ENCODE peak calls at places on chromosomes 1 and 21, in seven cellular contexts. One of them, this sample, is unnamed.
A peak's percentile ranks its signal among the peaks of the same experiment; 100 is the strongest.

GRCh38 chr1:226884116-226884515 is 13.7 kb downstream of the PSEN2 start:
- DNase-seq in heart right ventricle: no peak
- DNase-seq in endothelial cell: no peak
- DNase-seq in transverse colon: no peak
- DNase-seq in fibroblast of mammary gland: no peak
- DNase-seq in GM13977: no peak
- DNase-seq in B cell: no peak
- DNase-seq in this sample: no peak

GRCh38 chr1:197675475-197676324 is 99.6 kb downstream of the DENND1B start:
- DNase-seq in heart right ventricle: peak; percentile 6
- DNase-seq in endothelial cell: no peak
- DNase-seq in transverse colon: peak; percentile 11
- DNase-seq in fibroblast of mammary gland: peak; percentile 63
- DNase-seq in GM13977: no peak
- DNase-seq in B cell: no peak
- DNase-seq in this sample: no peak

GRCh38 chr1:94560333-94560732 is 18.8 kb upstream of the F3 start:
- DNase-seq in heart right ventricle: no peak
- DNase-seq in endothelial cell: no peak
- DNase-seq in transverse colon: no peak
- DNase-seq in fibroblast of mammary gland: no peak
- DNase-seq in GM13977: no peak
- DNase-seq in B cell: no peak
- DNase-seq in this sample: no peak

GRCh38 chr1:22184892-22185612 is 42.2 kb upstream of the WNT4 start:
- DNase-seq in heart right ventricle: no peak
- DNase-seq in endothelial cell: peak; percentile 45
- DNase-seq in transverse colon: peak; percentile 10
- DNase-seq in fibroblast of mammary gland: no peak
- DNase-seq in GM13977: no peak
- DNase-seq in B cell: no peak
- DNase-seq in this sample: no peak

GRCh38 chr21:31340499-31340898 is 3.6 kb downstream of the TIAM1 start:
- DNase-seq in heart right ventricle: no peak
- DNase-seq in endothelial cell: no peak
- DNase-seq in transverse colon: no peak
- DNase-seq in fibroblast of mammary gland: no peak
- DNase-seq in GM13977: no peak
- DNase-seq in B cell: no peak
- DNase-seq in this sample: no peak

GRCh38 chr1:9449106-9449627 is 90.1 kb upstream of the SLC25A33 start:
- DNase-seq in heart right ventricle: peak; percentile 48
- DNase-seq in endothelial cell: no peak
- DNase-seq in transverse colon: no peak
- DNase-seq in fibroblast of mammary gland: peak; percentile 34
- DNase-seq in GM13977: no peak
- DNase-seq in B cell: no peak
- DNase-seq in this sample: no peak

GRCh38 chr1:77929806-77930205 is 41.4 kb downstream of the NEXN start:
- DNase-seq in heart right ventricle: no peak
- DNase-seq in endothelial cell: no peak
- DNase-seq in transverse colon: no peak
- DNase-seq in fibroblast of mammary gland: no peak
- DNase-seq in GM13977: no peak
- DNase-seq in B cell: no peak
- DNase-seq in this sample: no peak

GRCh38 chr1:84742653-84743052 is 52.4 kb upstream of the SSX2IP start:
- DNase-seq in heart right ventricle: no peak
- DNase-seq in endothelial cell: no peak
- DNase-seq in transverse colon: no peak
- DNase-seq in fibroblast of mammary gland: peak; percentile 51
- DNase-seq in GM13977: no peak
- DNase-seq in B cell: no peak
- DNase-seq in this sample: no peak

GRCh38 chr1:232382671-232383070 is 247.3 kb downstream of the SIPA1L2 start:
- DNase-seq in heart right ventricle: no peak
- DNase-seq in endothelial cell: no peak
- DNase-seq in transverse colon: no peak
- DNase-seq in fibroblast of mammary gland: peak; percentile 28
- DNase-seq in GM13977: no peak
- DNase-seq in B cell: no peak
- DNase-seq in this sample: no peak

GRCh38 chr1:87327362-87328120 is 1.1 kb upstream of the LMO4 start:
- DNase-seq in heart right ventricle: no peak
- DNase-seq in endothelial cell: no peak
- DNase-seq in transverse colon: no peak
- DNase-seq in fibroblast of mammary gland: peak; percentile 18
- DNase-seq in GM13977: no peak
- DNase-seq in B cell: no peak
- DNase-seq in this sample: no peak

GRCh38 chr1:17895986-17896385 is 140.9 kb downstream of the ACTL8 start:
- DNase-seq in heart right ventricle: no peak
- DNase-seq in endothelial cell: no peak
- DNase-seq in transverse colon: no peak
- DNase-seq in fibroblast of mammary gland: no peak
- DNase-seq in GM13977: no peak
- DNase-seq in B cell: no peak
- DNase-seq in this sample: no peak

GRCh38 chr1:15347182-15347581 is 62.5 kb upstream of the EFHD2 start:
- DNase-seq in heart right ventricle: no peak
- DNase-seq in endothelial cell: no peak
- DNase-seq in transverse colon: no peak
- DNase-seq in fibroblast of mammary gland: no peak
- DNase-seq in GM13977: no peak
- DNase-seq in B cell: no peak
- DNase-seq in this sample: no peak

GRCh38 chr1:175000697-175001187 is 995 bp downstream of the CACYBP start:
- DNase-seq in heart right ventricle: no peak
- DNase-seq in endothelial cell: no peak
- DNase-seq in transverse colon: no peak
- DNase-seq in fibroblast of mammary gland: peak; percentile 41
- DNase-seq in GM13977: no peak
- DNase-seq in B cell: no peak
- DNase-seq in this sample: no peak

GRCh38 chr1:115432061-115432460 is 94.0 kb upstream of the NGF start:
- DNase-seq in heart right ventricle: no peak
- DNase-seq in endothelial cell: no peak
- DNase-seq in transverse colon: no peak
- DNase-seq in fibroblast of mammary gland: peak; percentile 78
- DNase-seq in GM13977: no peak
- DNase-seq in B cell: no peak
- DNase-seq in this sample: no peak

GRCh38 chr1:22104074-22104473 is 38.8 kb downstream of the WNT4 start:
- DNase-seq in heart right ventricle: no peak
- DNase-seq in endothelial cell: no peak
- DNase-seq in transverse colon: no peak
- DNase-seq in fibroblast of mammary gland: no peak
- DNase-seq in GM13977: no peak
- DNase-seq in B cell: no peak
- DNase-seq in this sample: no peak

GRCh38 chr1:211944733-211945500 is 90.4 kb downstream of the INTS7 start:
- DNase-seq in heart right ventricle: peak; percentile 19
- DNase-seq in endothelial cell: peak; percentile 30
- DNase-seq in transverse colon: peak; percentile 74
- DNase-seq in fibroblast of mammary gland: peak; percentile 43
- DNase-seq in GM13977: no peak
- DNase-seq in B cell: no peak
- DNase-seq in this sample: no peak

GRCh38 chr1:232226197-232226681 is 403.7 kb downstream of the SIPA1L2 start:
- DNase-seq in heart right ventricle: no peak
- DNase-seq in endothelial cell: peak; percentile 5
- DNase-seq in transverse colon: no peak
- DNase-seq in fibroblast of mammary gland: peak; percentile 56
- DNase-seq in GM13977: no peak
- DNase-seq in B cell: no peak
- DNase-seq in this sample: no peak

GRCh38 chr1:159071970-159072582 is 4.5 kb downstream of the AIM2 start:
- DNase-seq in heart right ventricle: no peak
- DNase-seq in endothelial cell: peak; percentile 20
- DNase-seq in transverse colon: no peak
- DNase-seq in fibroblast of mammary gland: peak; percentile 83
- DNase-seq in GM13977: peak; percentile 20
- DNase-seq in B cell: peak; percentile 56
- DNase-seq in this sample: no peak

GRCh38 chr1:167526659-167527383 is 8.5 kb upstream of the CD247 start:
- DNase-seq in heart right ventricle: no peak
- DNase-seq in endothelial cell: no peak
- DNase-seq in transverse colon: no peak
- DNase-seq in fibroblast of mammary gland: no peak
- DNase-seq in GM13977: no peak
- DNase-seq in B cell: no peak
- DNase-seq in this sample: no peak

GRCh38 chr1:167460836-167461235 is 57.5 kb downstream of the CD247 start:
- DNase-seq in heart right ventricle: no peak
- DNase-seq in endothelial cell: no peak
- DNase-seq in transverse colon: no peak
- DNase-seq in fibroblast of mammary gland: no peak
- DNase-seq in GM13977: no peak
- DNase-seq in B cell: no peak
- DNase-seq in this sample: peak; percentile 57

GRCh38 chr1:2589331-2590232 is 3.0 kb downstream of the PRXL2B start:
- DNase-seq in heart right ventricle: no peak
- DNase-seq in endothelial cell: no peak
- DNase-seq in transverse colon: no peak
- DNase-seq in fibroblast of mammary gland: no peak
- DNase-seq in GM13977: no peak
- DNase-seq in B cell: no peak
- DNase-seq in this sample: no peak

GRCh38 chr1:211705439-211706205 is 30.2 kb upstream of the NEK2 start:
- DNase-seq in heart right ventricle: no peak
- DNase-seq in endothelial cell: no peak
- DNase-seq in transverse colon: no peak
- DNase-seq in fibroblast of mammary gland: no peak
- DNase-seq in GM13977: no peak
- DNase-seq in B cell: no peak
- DNase-seq in this sample: no peak

GRCh38 chr21:42309753-42310213 is 5.4 kb downstream of the TFF3 start:
- DNase-seq in heart right ventricle: peak; percentile 37
- DNase-seq in endothelial cell: peak; percentile 79
- DNase-seq in transverse colon: peak; percentile 80
- DNase-seq in fibroblast of mammary gland: peak; percentile 12
- DNase-seq in GM13977: peak; percentile 88
- DNase-seq in B cell: peak; percentile 75
- DNase-seq in this sample: no peak

GRCh38 chr1:156874572-156874971 is 13.9 kb downstream of the NTRK1 start:
- DNase-seq in heart right ventricle: no peak
- DNase-seq in endothelial cell: no peak
- DNase-seq in transverse colon: no peak
- DNase-seq in fibroblast of mammary gland: no peak
- DNase-seq in GM13977: no peak
- DNase-seq in B cell: no peak
- DNase-seq in this sample: no peak

GRCh38 chr1:156875067-156875615 is 14.5 kb downstream of the NTRK1 start:
- DNase-seq in heart right ventricle: no peak
- DNase-seq in endothelial cell: no peak
- DNase-seq in transverse colon: no peak
- DNase-seq in fibroblast of mammary gland: no peak
- DNase-seq in GM13977: no peak
- DNase-seq in B cell: no peak
- DNase-seq in this sample: no peak

GRCh38 chr1:156877433-156877832 is 16.1 kb upstream of the PEAR1 start:
- DNase-seq in heart right ventricle: no peak
- DNase-seq in endothelial cell: no peak
- DNase-seq in transverse colon: no peak
- DNase-seq in fibroblast of mammary gland: no peak
- DNase-seq in GM13977: no peak
- DNase-seq in B cell: no peak
- DNase-seq in this sample: no peak

GRCh38 chr1:156874142-156874541 is 13.5 kb downstream of the NTRK1 start:
- DNase-seq in heart right ventricle: no peak
- DNase-seq in endothelial cell: no peak
- DNase-seq in transverse colon: no peak
- DNase-seq in fibroblast of mammary gland: no peak
- DNase-seq in GM13977: no peak
- DNase-seq in B cell: no peak
- DNase-seq in this sample: no peak

GRCh38 chr1:156876281-156876680 is 15.6 kb downstream of the NTRK1 start:
- DNase-seq in heart right ventricle: no peak
- DNase-seq in endothelial cell: peak; percentile 59
- DNase-seq in transverse colon: no peak
- DNase-seq in fibroblast of mammary gland: no peak
- DNase-seq in GM13977: no peak
- DNase-seq in B cell: no peak
- DNase-seq in this sample: no peak
- TF ChIP-seq CTCF in heart right ventricle: no peak
- TF ChIP-seq CTCF in endothelial cell: no peak
- TF ChIP-seq CTCF in transverse colon: no peak
- TF ChIP-seq CTCF in fibroblast of mammary gland: no peak
- TF ChIP-seq CTCF in GM13977: no peak
- TF ChIP-seq CTCF in B cell: no peak
- TF ChIP-seq CTCF in this sample: no peak

GRCh38 chr1:153614189-153614900 is 1.4 kb upstream of the S100A16 start:
- DNase-seq in heart right ventricle: no peak
- DNase-seq in endothelial cell: no peak
- DNase-seq in transverse colon: no peak
- DNase-seq in fibroblast of mammary gland: no peak
- DNase-seq in GM13977: no peak
- DNase-seq in B cell: no peak
- DNase-seq in this sample: no peak
- TF ChIP-seq CTCF in heart right ventricle: no peak
- TF ChIP-seq CTCF in endothelial cell: no peak
- TF ChIP-seq CTCF in transverse colon: no peak
- TF ChIP-seq CTCF in fibroblast of mammary gland: peak; percentile 17
- TF ChIP-seq CTCF in GM13977: no peak
- TF ChIP-seq CTCF in B cell: no peak
- TF ChIP-seq CTCF in this sample: no peak

DNA sequence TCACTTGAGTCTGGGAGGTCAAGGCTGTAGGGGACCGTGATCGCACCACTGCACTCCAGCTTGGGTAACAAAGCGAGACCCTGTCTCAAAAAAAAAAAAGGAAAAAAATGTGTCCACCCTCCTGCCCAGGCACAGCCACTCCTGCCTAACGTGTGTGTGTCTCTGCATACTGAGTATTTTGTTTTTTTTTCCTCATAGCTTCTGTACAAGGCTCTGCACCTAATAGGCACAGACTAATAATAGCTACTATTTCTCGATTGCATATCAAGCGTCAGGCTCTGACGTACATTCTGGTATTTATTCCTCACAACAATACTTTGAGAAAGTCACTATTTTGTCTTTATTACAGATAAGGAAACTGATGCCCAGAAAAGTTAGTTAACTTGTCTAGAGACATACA is 5.0 kb downstream of the PTGFRN start:
- DNase-seq in heart right ventricle: no peak
- DNase-seq in endothelial cell: no peak
- DNase-seq in transverse colon: no peak
- DNase-seq in fibroblast of mammary gland: no peak
- DNase-seq in GM13977: no peak
- DNase-seq in B cell: no peak
- DNase-seq in this sample: no peak
- TF ChIP-seq CTCF in heart right ventricle: no peak
- TF ChIP-seq CTCF in endothelial cell: no peak
- TF ChIP-seq CTCF in transverse colon: no peak
- TF ChIP-seq CTCF in fibroblast of mammary gland: no peak
- TF ChIP-seq CTCF in GM13977: no peak
- TF ChIP-seq CTCF in B cell: no peak
- TF ChIP-seq CTCF in this sample: no peak

GRCh38 chr21:38333290-38334272 is 76.8 kb downstream of the KCNJ15 start:
- DNase-seq in heart right ventricle: no peak
- DNase-seq in endothelial cell: no peak
- DNase-seq in transverse colon: no peak
- DNase-seq in fibroblast of mammary gland: peak; percentile 53
- DNase-seq in GM13977: peak; percentile 30
- DNase-seq in B cell: no peak
- DNase-seq in this sample: no peak
- TF ChIP-seq CTCF in heart right ventricle: peak; percentile 41
- TF ChIP-seq CTCF in endothelial cell: no peak
- TF ChIP-seq CTCF in transverse colon: no peak
- TF ChIP-seq CTCF in fibroblast of mammary gland: peak; percentile 38
- TF ChIP-seq CTCF in GM13977: peak; percentile 42
- TF ChIP-seq CTCF in B cell: no peak
- TF ChIP-seq CTCF in this sample: no peak